ENCODE peak calls at places on chromosomes 7 and 10, in eight cellular contexts. P is Peyer's patch, F is breast epithelium, Q is GM12892, R is uterus, J is vagina, I is tibial nerve, W is ovary. O is an unnamed sample.

GRCh38 chr10:774661-775244 is 85.3 kb upstream of the DIP2C start:
- DNase-seq in P (no peak), J (no peak), Q (no peak), F (no peak), I (no peak), R (no peak), W (no peak), O (no peak)

GRCh38 chr7:126937196-126937595 is 315.5 kb downstream of the GRM8 start:
- DNase-seq in P (no peak), F (no peak), W (no peak), R (no peak), Q (no peak), I (no peak), J (no peak), O (no peak)

GRCh38 chr7:87818336-87818735 is 57.8 kb downstream of the SLC25A40 start:
- DNase-seq in I (no peak), Q (no peak), P (no peak), J (no peak), W (no peak), F (no peak), R (no peak), O (no peak)

GRCh38 chr10:20975236-20975635 is 78.1 kb upstream of the NEBL start:
- DNase-seq in P (no peak), F (no peak), W (no peak), J (no peak), R (no peak), Q (no peak), I (no peak), O (no peak)

GRCh38 chr7:78448915-78449314 is 650.3 kb downstream of the PHTF2 start:
- DNase-seq in R (no peak), W (no peak), Q (no peak), J (no peak), I (no peak), F (no peak), P (no peak), O (no peak)

GRCh38 chr10:61836888-61837747 is 64.4 kb upstream of the ARID5B start:
- DNase-seq in Q (no peak), W (no peak), I (no peak), P (no peak), J (no peak), F (no peak), R (no peak), O (peak; percentile 30)

GRCh38 chr7:35365523-35365922 is 111.6 kb upstream of the TBX20 start:
- DNase-seq in F (no peak), Q (no peak), P (no peak), J (peak; percentile 27), W (no peak), R (no peak), I (no peak), O (no peak)

GRCh38 chr7:73844131-73844547 is 1.8 kb upstream of the METTL27 start:
- DNase-seq in I (no peak), J (no peak), P (no peak), R (no peak), W (no peak), Q (no peak), F (no peak), O (no peak)

GRCh38 chr10:66625709-66626590 is 299.9 kb upstream of the LRRTM3 start:
- DNase-seq in J (no peak), Q (no peak), I (no peak), P (no peak), F (no peak), W (no peak), R (no peak), O (no peak)

GRCh38 chr7:98210513-98211220 is 572 bp upstream of the BHLHA15 start:
- DNase-seq in F (no peak), P (peak; percentile 49), J (no peak), W (no peak), Q (peak; percentile 26), R (peak; percentile 12), I (no peak), O (no peak)

GRCh38 chr7:124780608-124781007 is 15.0 kb upstream of the GPR37 start:
- DNase-seq in R (no peak), J (no peak), F (no peak), P (no peak), W (no peak), I (no peak), Q (no peak), O (no peak)

GRCh38 chr7:102860351-102860811 is 52.4 kb upstream of the LRRC17 start:
- DNase-seq in I (no peak), Q (no peak), J (no peak), R (no peak), P (no peak), F (no peak), W (no peak), O (no peak)

GRCh38 chr7:121151663-121152344 is 163.3 kb downstream of the CPED1 start:
- DNase-seq in R (no peak), J (no peak), W (no peak), F (no peak), Q (no peak), I (no peak), P (no peak), O (no peak)

GRCh38 chr10:78634389-78634815 is 434.4 kb upstream of the ZMIZ1 start:
- DNase-seq in J (no peak), Q (no peak), F (no peak), I (no peak), P (no peak), R (no peak), W (peak; percentile 27), O (peak; percentile 59)

GRCh38 chr7:27546610-27547009 is 116.1 kb downstream of the HIBADH start:
- DNase-seq in I (no peak), F (no peak), R (no peak), P (no peak), Q (no peak), J (no peak), W (no peak), O (no peak)

GRCh38 chr7:48680996-48681395 is 243.4 kb upstream of the CDC14C start:
- DNase-seq in R (no peak), P (no peak), F (no peak), J (no peak), W (no peak), I (no peak), Q (no peak), O (no peak)

GRCh38 chr10:25725917-25726716 is 207.9 kb upstream of the MYO3A start:
- DNase-seq in F (no peak), W (no peak), R (no peak), I (no peak), Q (peak; percentile 6), P (peak; percentile 51), J (no peak), O (peak; percentile 30)

DNA sequence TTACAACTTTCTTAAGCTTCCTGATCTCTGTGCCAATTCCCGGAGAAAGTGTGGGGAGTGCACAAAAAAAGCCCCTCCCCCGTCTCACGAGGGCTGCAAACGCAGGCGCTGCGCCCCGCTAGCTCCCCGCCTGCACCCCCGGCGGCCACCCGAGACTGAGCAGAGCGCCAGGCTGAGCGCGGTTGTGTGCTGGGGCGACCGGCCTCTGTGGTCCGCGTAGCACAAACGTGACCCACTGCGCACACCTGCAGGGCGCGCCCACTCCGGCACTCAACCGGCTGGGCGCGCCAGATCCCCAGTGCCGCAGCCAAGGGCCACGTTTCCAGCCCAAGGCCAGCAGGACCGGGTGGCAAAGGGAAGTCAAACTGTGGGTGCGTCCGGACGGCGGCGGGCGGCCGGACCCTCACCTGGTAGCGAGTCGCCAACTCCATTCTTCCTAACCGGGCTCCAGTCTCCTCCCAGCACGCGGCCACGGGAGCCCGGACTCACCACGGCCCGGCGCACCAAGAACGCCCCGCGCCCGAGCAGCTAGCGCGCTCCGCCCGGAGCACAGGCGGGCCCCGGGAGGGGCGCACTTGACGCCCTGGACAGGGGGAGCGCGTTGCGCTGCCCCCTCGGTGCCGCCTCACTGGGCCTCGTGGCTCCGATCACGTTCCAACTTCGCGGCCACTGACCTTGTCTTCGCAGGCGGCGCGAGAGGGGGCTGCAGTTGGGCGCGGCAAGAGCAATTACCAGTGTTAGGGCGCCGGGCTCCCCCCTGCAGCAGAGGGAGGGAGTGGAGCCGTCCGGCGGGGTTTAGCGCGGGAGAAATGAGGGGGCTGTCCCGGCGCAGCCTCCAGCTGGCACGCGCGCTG is at the start of gene CDCA7L:
- DNase-seq in I (no peak), P (peak; percentile 89), F (peak; percentile 77), W (peak; percentile 78), J (no peak), R (peak; percentile 81), Q (peak; percentile 83), O (peak; percentile 92)
- TF ChIP-seq POLR2A in I (peak; percentile 36), P (peak; percentile 21), F (no peak), W (peak; percentile 37), J (peak; percentile 16), R (peak; percentile 40), Q (peak; percentile 88), O (peak; percentile 96)

GRCh38 chr7:69609901-69610674 is 11.8 kb downstream of the AUTS2 start:
- DNase-seq in J (no peak), P (no peak), W (no peak), I (no peak), Q (no peak), F (no peak), R (no peak), O (no peak)

GRCh38 chr7:69608878-69609277 is 10.6 kb downstream of the AUTS2 start:
- DNase-seq in F (no peak), Q (no peak), W (no peak), J (no peak), P (no peak), R (no peak), I (no peak), O (no peak)

GRCh38 chr7:69612981-69613380 is 14.7 kb downstream of the AUTS2 start:
- DNase-seq in I (no peak), W (no peak), J (no peak), R (no peak), F (no peak), P (no peak), Q (no peak), O (no peak)

GRCh38 chr7:69608049-69608448 is 9.8 kb downstream of the AUTS2 start:
- DNase-seq in J (no peak), I (no peak), Q (no peak), W (no peak), P (no peak), F (no peak), R (no peak), O (no peak)

DNA sequence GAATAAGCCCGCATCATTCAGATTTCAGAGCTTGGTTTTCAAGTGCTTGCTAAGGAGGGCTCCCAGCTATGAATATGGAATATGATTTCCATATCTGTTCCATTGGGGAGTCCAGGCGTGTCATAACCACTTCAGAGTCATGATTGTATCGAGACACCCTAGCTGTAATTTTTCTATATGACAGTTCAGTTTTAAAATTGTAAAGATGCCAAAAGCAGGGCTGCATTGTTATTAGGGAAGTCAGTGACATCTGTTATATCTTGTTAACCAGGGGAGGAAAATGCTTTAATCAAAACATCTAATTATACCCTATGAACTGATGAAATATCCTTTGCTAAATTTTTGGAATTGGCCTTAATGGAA is 12.4 kb downstream of the AUTS2 start:
- DNase-seq in F (no peak), P (no peak), R (no peak), Q (no peak), W (no peak), I (no peak), J (no peak), O (no peak)
- TF ChIP-seq POLR2A in F (no peak), P (no peak), R (no peak), Q (no peak), W (no peak), I (no peak), J (no peak), O (no peak)

GRCh38 chr10:75263806-75264205 is 28.0 kb upstream of the COMTD1 start:
- DNase-seq in J (no peak), I (no peak), F (no peak), Q (no peak), W (no peak), P (no peak), R (no peak), O (no peak)
- TF ChIP-seq POLR2A in J (no peak), I (no peak), F (no peak), Q (no peak), W (no peak), P (no peak), R (no peak), O (no peak)

GRCh38 chr7:158730383-158731055 is 25.9 kb upstream of the NCAPG2 start:
- DNase-seq in F (no peak), P (no peak), Q (no peak), J (no peak), R (no peak), I (no peak), W (no peak), O (no peak)
- TF ChIP-seq POLR2A in F (no peak), P (no peak), Q (no peak), J (no peak), R (no peak), I (no peak), W (no peak), O (no peak)